ENCODE peak calls at places on chromosomes 5 and 9, in eight cellular contexts. One of them, this sample, is unnamed.

GRCh38 chr5:55234171-55234700 is 828 bp upstream of the CCNO start:
- DNase-seq in upper lobe of right lung: no peak
- DNase-seq in body of pancreas: peak; percentile 55
- DNase-seq in SJSA1: no peak
- DNase-seq in heart left ventricle: no peak
- DNase-seq in gastrocnemius medialis: no peak
- DNase-seq in tibial artery: no peak
- DNase-seq in CD8-positive, alpha-beta memory T cell: no peak
- DNase-seq in this sample: peak; percentile 25

GRCh38 chr5:116576043-116576713 is 1.6 kb upstream of the SEMA6A start:
- DNase-seq in upper lobe of right lung: peak; percentile 69
- DNase-seq in body of pancreas: peak; percentile 84
- DNase-seq in SJSA1: peak; percentile 65
- DNase-seq in heart left ventricle: peak; percentile 62
- DNase-seq in gastrocnemius medialis: no peak
- DNase-seq in tibial artery: peak; percentile 72
- DNase-seq in CD8-positive, alpha-beta memory T cell: no peak
- DNase-seq in this sample: peak; percentile 93

GRCh38 chr5:126801992-126802294 is 25.0 kb downstream of the LMNB1 start:
- DNase-seq in upper lobe of right lung: no peak
- DNase-seq in body of pancreas: no peak
- DNase-seq in SJSA1: no peak
- DNase-seq in heart left ventricle: no peak
- DNase-seq in gastrocnemius medialis: no peak
- DNase-seq in tibial artery: no peak
- DNase-seq in CD8-positive, alpha-beta memory T cell: no peak
- DNase-seq in this sample: peak; percentile 21

GRCh38 chr5:91382530-91383026 is 539 bp downstream of the ARRDC3 start:
- DNase-seq in upper lobe of right lung: no peak
- DNase-seq in body of pancreas: peak; percentile 63
- DNase-seq in SJSA1: no peak
- DNase-seq in heart left ventricle: peak; percentile 25
- DNase-seq in gastrocnemius medialis: no peak
- DNase-seq in tibial artery: no peak
- DNase-seq in CD8-positive, alpha-beta memory T cell: peak; percentile 46
- DNase-seq in this sample: peak; percentile 58

GRCh38 chr9:95910023-95910706 is 34.7 kb downstream of the ERCC6L2 start:
- DNase-seq in upper lobe of right lung: no peak
- DNase-seq in body of pancreas: no peak
- DNase-seq in SJSA1: no peak
- DNase-seq in heart left ventricle: no peak
- DNase-seq in gastrocnemius medialis: no peak
- DNase-seq in tibial artery: no peak
- DNase-seq in CD8-positive, alpha-beta memory T cell: no peak
- DNase-seq in this sample: no peak

GRCh38 chr5:176797456-176798093 is 12.8 kb upstream of the UNC5A start:
- DNase-seq in upper lobe of right lung: no peak
- DNase-seq in body of pancreas: no peak
- DNase-seq in SJSA1: no peak
- DNase-seq in heart left ventricle: no peak
- DNase-seq in gastrocnemius medialis: no peak
- DNase-seq in tibial artery: no peak
- DNase-seq in CD8-positive, alpha-beta memory T cell: no peak
- DNase-seq in this sample: no peak

GRCh38 chr5:167578977-167579700 is 712.3 kb upstream of the WWC1 start:
- DNase-seq in upper lobe of right lung: no peak
- DNase-seq in body of pancreas: no peak
- DNase-seq in SJSA1: no peak
- DNase-seq in heart left ventricle: no peak
- DNase-seq in gastrocnemius medialis: no peak
- DNase-seq in tibial artery: no peak
- DNase-seq in CD8-positive, alpha-beta memory T cell: no peak
- DNase-seq in this sample: no peak

GRCh38 chr9:126788631-126789349 is 16.1 kb upstream of the ZBTB43 start:
- DNase-seq in upper lobe of right lung: peak; percentile 13
- DNase-seq in body of pancreas: no peak
- DNase-seq in SJSA1: no peak
- DNase-seq in heart left ventricle: no peak
- DNase-seq in gastrocnemius medialis: peak; percentile 77
- DNase-seq in tibial artery: no peak
- DNase-seq in CD8-positive, alpha-beta memory T cell: no peak
- DNase-seq in this sample: peak; percentile 48

GRCh38 chr5:56816546-56817081 is 1.3 kb downstream of the MAP3K1 start:
- DNase-seq in upper lobe of right lung: peak; percentile 81
- DNase-seq in body of pancreas: peak; percentile 72
- DNase-seq in SJSA1: peak; percentile 62
- DNase-seq in heart left ventricle: peak; percentile 67
- DNase-seq in gastrocnemius medialis: no peak
- DNase-seq in tibial artery: peak; percentile 73
- DNase-seq in CD8-positive, alpha-beta memory T cell: peak; percentile 67
- DNase-seq in this sample: peak; percentile 66

GRCh38 chr9:20941177-20941690 is 90.2 kb downstream of the HACD4 start:
- DNase-seq in upper lobe of right lung: no peak
- DNase-seq in body of pancreas: peak; percentile 68
- DNase-seq in SJSA1: peak; percentile 36
- DNase-seq in heart left ventricle: peak; percentile 34
- DNase-seq in gastrocnemius medialis: peak; percentile 14
- DNase-seq in tibial artery: no peak
- DNase-seq in CD8-positive, alpha-beta memory T cell: peak; percentile 49
- DNase-seq in this sample: peak; percentile 90

GRCh38 chr5:111584651-111585050 is 72.3 kb upstream of the STARD4 start:
- DNase-seq in upper lobe of right lung: no peak
- DNase-seq in body of pancreas: no peak
- DNase-seq in SJSA1: no peak
- DNase-seq in heart left ventricle: no peak
- DNase-seq in gastrocnemius medialis: no peak
- DNase-seq in tibial artery: no peak
- DNase-seq in CD8-positive, alpha-beta memory T cell: no peak
- DNase-seq in this sample: peak; percentile 65

GRCh38 chr9:98430535-98430934 is 175.1 kb upstream of the TBC1D2 start:
- DNase-seq in upper lobe of right lung: no peak
- DNase-seq in body of pancreas: no peak
- DNase-seq in SJSA1: no peak
- DNase-seq in heart left ventricle: no peak
- DNase-seq in gastrocnemius medialis: no peak
- DNase-seq in tibial artery: no peak
- DNase-seq in CD8-positive, alpha-beta memory T cell: no peak
- DNase-seq in this sample: no peak

GRCh38 chr9:100473271-100474081 is 527 bp downstream of the TMEFF1 start:
- DNase-seq in upper lobe of right lung: peak; percentile 67
- DNase-seq in body of pancreas: peak; percentile 26
- DNase-seq in SJSA1: peak; percentile 48
- DNase-seq in heart left ventricle: peak; percentile 16
- DNase-seq in gastrocnemius medialis: no peak
- DNase-seq in tibial artery: no peak
- DNase-seq in CD8-positive, alpha-beta memory T cell: peak; percentile 16
- DNase-seq in this sample: peak; percentile 71

GRCh38 chr5:176886336-176887251 is 12.6 kb downstream of the HK3 start:
- DNase-seq in upper lobe of right lung: no peak
- DNase-seq in body of pancreas: no peak
- DNase-seq in SJSA1: no peak
- DNase-seq in heart left ventricle: no peak
- DNase-seq in gastrocnemius medialis: no peak
- DNase-seq in tibial artery: no peak
- DNase-seq in CD8-positive, alpha-beta memory T cell: no peak
- DNase-seq in this sample: no peak

GRCh38 chr9:93061791-93062299 is 3.3 kb downstream of the SUSD3 start:
- DNase-seq in upper lobe of right lung: no peak
- DNase-seq in body of pancreas: no peak
- DNase-seq in SJSA1: no peak
- DNase-seq in heart left ventricle: no peak
- DNase-seq in gastrocnemius medialis: no peak
- DNase-seq in tibial artery: no peak
- DNase-seq in CD8-positive, alpha-beta memory T cell: no peak
- DNase-seq in this sample: peak; percentile 90

GRCh38 chr5:96962540-96962991 is 26.7 kb downstream of the LNPEP start:
- DNase-seq in upper lobe of right lung: no peak
- DNase-seq in body of pancreas: no peak
- DNase-seq in SJSA1: no peak
- DNase-seq in heart left ventricle: no peak
- DNase-seq in gastrocnemius medialis: no peak
- DNase-seq in tibial artery: no peak
- DNase-seq in CD8-positive, alpha-beta memory T cell: no peak
- DNase-seq in this sample: no peak
- H3K4me1 ChIP-seq in upper lobe of right lung: peaks cover 42% of the 10 kb centered on the region
- H3K4me1 ChIP-seq in body of pancreas: peaks cover 6% of the 10 kb centered on the region
- H3K4me1 ChIP-seq in SJSA1: peaks cover 6% of the 10 kb centered on the region
- H3K4me1 ChIP-seq in heart left ventricle: peaks cover 64% of the 10 kb centered on the region
- H3K4me1 ChIP-seq in gastrocnemius medialis: peaks cover 59% of the 10 kb centered on the region
- H3K4me1 ChIP-seq in tibial artery: no peaks in the 10 kb centered on the region
- H3K4me1 ChIP-seq in CD8-positive, alpha-beta memory T cell: peaks cover 77% of the 10 kb centered on the region
- H3K4me1 ChIP-seq in this sample: peaks cover 5% of the 10 kb centered on the region

GRCh38 chr9:94908583-94909249 is 182.2 kb downstream of the AOPEP start:
- DNase-seq in upper lobe of right lung: no peak
- DNase-seq in body of pancreas: peak; percentile 42
- DNase-seq in SJSA1: no peak
- DNase-seq in heart left ventricle: no peak
- DNase-seq in gastrocnemius medialis: no peak
- DNase-seq in tibial artery: no peak
- DNase-seq in CD8-positive, alpha-beta memory T cell: no peak
- DNase-seq in this sample: peak; percentile 54

GRCh38 chr9:94906713-94907112 is 180.2 kb downstream of the AOPEP start:
- DNase-seq in upper lobe of right lung: no peak
- DNase-seq in body of pancreas: no peak
- DNase-seq in SJSA1: no peak
- DNase-seq in heart left ventricle: no peak
- DNase-seq in gastrocnemius medialis: no peak
- DNase-seq in tibial artery: no peak
- DNase-seq in CD8-positive, alpha-beta memory T cell: no peak
- DNase-seq in this sample: no peak

GRCh38 chr9:94909250-94909894 is 182.9 kb downstream of the AOPEP start:
- DNase-seq in upper lobe of right lung: no peak
- DNase-seq in body of pancreas: no peak
- DNase-seq in SJSA1: no peak
- DNase-seq in heart left ventricle: no peak
- DNase-seq in gastrocnemius medialis: no peak
- DNase-seq in tibial artery: no peak
- DNase-seq in CD8-positive, alpha-beta memory T cell: no peak
- DNase-seq in this sample: no peak

GRCh38 chr9:94907246-94907936 is 180.9 kb downstream of the AOPEP start:
- DNase-seq in upper lobe of right lung: no peak
- DNase-seq in body of pancreas: peak; percentile 78
- DNase-seq in SJSA1: no peak
- DNase-seq in heart left ventricle: no peak
- DNase-seq in gastrocnemius medialis: no peak
- DNase-seq in tibial artery: no peak
- DNase-seq in CD8-positive, alpha-beta memory T cell: no peak
- DNase-seq in this sample: no peak

GRCh38 chr9:94908041-94908563 is 181.6 kb downstream of the AOPEP start:
- DNase-seq in upper lobe of right lung: no peak
- DNase-seq in body of pancreas: no peak
- DNase-seq in SJSA1: no peak
- DNase-seq in heart left ventricle: no peak
- DNase-seq in gastrocnemius medialis: no peak
- DNase-seq in tibial artery: no peak
- DNase-seq in CD8-positive, alpha-beta memory T cell: no peak
- DNase-seq in this sample: no peak
- H3K4me1 ChIP-seq in upper lobe of right lung: peaks cover 14% of the 10 kb centered on the region
- H3K4me1 ChIP-seq in body of pancreas: peaks cover 8% of the 10 kb centered on the region
- H3K4me1 ChIP-seq in SJSA1: peaks cover 26% of the 10 kb centered on the region
- H3K4me1 ChIP-seq in heart left ventricle: peaks cover 21% of the 10 kb centered on the region
- H3K4me1 ChIP-seq in gastrocnemius medialis: peaks cover 9% of the 10 kb centered on the region
- H3K4me1 ChIP-seq in tibial artery: no peaks in the 10 kb centered on the region
- H3K4me1 ChIP-seq in CD8-positive, alpha-beta memory T cell: no peaks in the 10 kb centered on the region
- H3K4me1 ChIP-seq in this sample: peaks cover 28% of the 10 kb centered on the region

GRCh38 chr5:79990205-79990597 is 861 bp downstream of the MTX3 start:
- DNase-seq in upper lobe of right lung: no peak
- DNase-seq in body of pancreas: no peak
- DNase-seq in SJSA1: no peak
- DNase-seq in heart left ventricle: no peak
- DNase-seq in gastrocnemius medialis: no peak
- DNase-seq in tibial artery: no peak
- DNase-seq in CD8-positive, alpha-beta memory T cell: peak; percentile 4
- DNase-seq in this sample: no peak

GRCh38 chr5:79990598-79991507 is at the start of gene MTX3:
- DNase-seq in upper lobe of right lung: peak; percentile 93
- DNase-seq in body of pancreas: peak; percentile 82
- DNase-seq in SJSA1: peak; percentile 90
- DNase-seq in heart left ventricle: peak; percentile 82
- DNase-seq in gastrocnemius medialis: peak; percentile 55
- DNase-seq in tibial artery: peak; percentile 87
- DNase-seq in CD8-positive, alpha-beta memory T cell: peak; percentile 81
- DNase-seq in this sample: peak; percentile 91

DNA sequence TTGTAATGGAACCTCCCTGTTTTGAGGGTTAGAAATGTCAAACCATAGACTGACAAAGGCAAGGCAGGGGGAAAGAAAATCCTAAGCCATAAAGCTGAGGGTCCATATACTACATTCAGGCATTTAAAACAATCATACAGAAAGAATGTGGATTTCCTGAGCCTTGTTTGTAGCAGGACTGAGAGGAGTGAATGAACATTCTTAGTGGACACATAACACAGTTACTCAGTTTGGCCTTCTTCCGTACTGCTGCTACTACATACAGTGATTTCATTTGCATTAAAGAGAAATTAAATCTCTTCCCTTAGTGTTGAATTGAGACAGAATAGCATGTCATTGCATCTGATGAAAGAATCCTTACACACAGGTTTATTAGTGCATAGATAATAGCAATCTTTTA is 1.8 kb upstream of the MTX3 start:
- DNase-seq in upper lobe of right lung: no peak
- DNase-seq in body of pancreas: no peak
- DNase-seq in SJSA1: no peak
- DNase-seq in heart left ventricle: no peak
- DNase-seq in gastrocnemius medialis: no peak
- DNase-seq in tibial artery: no peak
- DNase-seq in CD8-positive, alpha-beta memory T cell: no peak
- DNase-seq in this sample: no peak
- H3K4me1 ChIP-seq in upper lobe of right lung: peaks cover 3% of the 10 kb centered on the region
- H3K4me1 ChIP-seq in body of pancreas: peaks cover 15% of the 10 kb centered on the region
- H3K4me1 ChIP-seq in SJSA1: peaks cover 7% of the 10 kb centered on the region
- H3K4me1 ChIP-seq in heart left ventricle: peaks cover 27% of the 10 kb centered on the region
- H3K4me1 ChIP-seq in gastrocnemius medialis: peaks cover 26% of the 10 kb centered on the region
- H3K4me1 ChIP-seq in tibial artery: no peaks in the 10 kb centered on the region
- H3K4me1 ChIP-seq in CD8-positive, alpha-beta memory T cell: peaks cover 10% of the 10 kb centered on the region
- H3K4me1 ChIP-seq in this sample: peaks cover 7% of the 10 kb centered on the region

GRCh38 chr9:83629433-83630104 is 6.6 kb downstream of the IDNK start:
- DNase-seq in upper lobe of right lung: no peak
- DNase-seq in body of pancreas: no peak
- DNase-seq in SJSA1: no peak
- DNase-seq in heart left ventricle: no peak
- DNase-seq in gastrocnemius medialis: no peak
- DNase-seq in tibial artery: no peak
- DNase-seq in CD8-positive, alpha-beta memory T cell: no peak
- DNase-seq in this sample: peak; percentile 31

GRCh38 chr9:83633260-83633659 is 10.3 kb downstream of the IDNK start:
- DNase-seq in upper lobe of right lung: no peak
- DNase-seq in body of pancreas: no peak
- DNase-seq in SJSA1: no peak
- DNase-seq in heart left ventricle: no peak
- DNase-seq in gastrocnemius medialis: no peak
- DNase-seq in tibial artery: no peak
- DNase-seq in CD8-positive, alpha-beta memory T cell: no peak
- DNase-seq in this sample: no peak

GRCh38 chr9:83625120-83625710 is 2.3 kb downstream of the IDNK start:
- DNase-seq in upper lobe of right lung: no peak
- DNase-seq in body of pancreas: no peak
- DNase-seq in SJSA1: no peak
- DNase-seq in heart left ventricle: no peak
- DNase-seq in gastrocnemius medialis: no peak
- DNase-seq in tibial artery: no peak
- DNase-seq in CD8-positive, alpha-beta memory T cell: no peak
- DNase-seq in this sample: no peak

GRCh38 chr9:83630938-83631457 is 8.1 kb downstream of the IDNK start:
- DNase-seq in upper lobe of right lung: no peak
- DNase-seq in body of pancreas: no peak
- DNase-seq in SJSA1: no peak
- DNase-seq in heart left ventricle: no peak
- DNase-seq in gastrocnemius medialis: no peak
- DNase-seq in tibial artery: no peak
- DNase-seq in CD8-positive, alpha-beta memory T cell: no peak
- DNase-seq in this sample: no peak

GRCh38 chr9:83628540-83628939 is 5.6 kb downstream of the IDNK start:
- DNase-seq in upper lobe of right lung: no peak
- DNase-seq in body of pancreas: no peak
- DNase-seq in SJSA1: no peak
- DNase-seq in heart left ventricle: no peak
- DNase-seq in gastrocnemius medialis: no peak
- DNase-seq in tibial artery: no peak
- DNase-seq in CD8-positive, alpha-beta memory T cell: no peak
- DNase-seq in this sample: no peak
- H3K4me1 ChIP-seq in upper lobe of right lung: peaks cover 9% of the 10 kb centered on the region
- H3K4me1 ChIP-seq in body of pancreas: peaks cover 10% of the 10 kb centered on the region
- H3K4me1 ChIP-seq in SJSA1: peaks cover 4% of the 10 kb centered on the region
- H3K4me1 ChIP-seq in heart left ventricle: peaks cover 14% of the 10 kb centered on the region
- H3K4me1 ChIP-seq in gastrocnemius medialis: peaks cover 8% of the 10 kb centered on the region
- H3K4me1 ChIP-seq in tibial artery: no peaks in the 10 kb centered on the region
- H3K4me1 ChIP-seq in CD8-positive, alpha-beta memory T cell: peaks cover 14% of the 10 kb centered on the region
- H3K4me1 ChIP-seq in this sample: peaks cover 18% of the 10 kb centered on the region